ENCODE peak calls at places on chromosomes 2 and 18, in ten cellular contexts. T is GM12865, U is HFF-Myc, W is GM10248, G is lower lobe of right lung, N is osteoblast, D is glutamatergic neuron, S is choroid plexus epithelial cell, X is GM20000, P is epithelial cell of esophagus. J is an unnamed sample.

GRCh38 chr18:8515142-8515865 is 93.9 kb upstream of the RAB12 start:
- DNase-seq in T (no peak), U (no peak), W (no peak), G (no peak), N (no peak), D (no peak), S (no peak), X (no peak), P (no peak), J (no peak)

GRCh38 chr2:221407765-221408164 is 164.3 kb downstream of the EPHA4 start:
- DNase-seq in T (no peak), U (no peak), W (no peak), G (no peak), N (no peak), D (no peak), S (no peak), X (no peak), P (no peak), J (no peak)

GRCh38 chr18:55013685-55014084 is 54.4 kb upstream of the CCDC68 start:
- DNase-seq in T (no peak), U (no peak), W (no peak), G (no peak), N (no peak), D (no peak), S (no peak), X (no peak), P (no peak), J (no peak)

GRCh38 chr2:76678358-76679024 is 843.7 kb downstream of the LRRTM4 start:
- DNase-seq in T (no peak), U (no peak), W (no peak), G (no peak), N (no peak), D (no peak), S (no peak), X (no peak), P (no peak), J (no peak)

GRCh38 chr2:237128026-237128703 is 42.5 kb downstream of the COPS8 start:
- DNase-seq in T (no peak), U (peak), W (no peak), G (peak), N (peak), D (no peak), S (peak), X (no peak), P (peak), J (peak)

GRCh38 chr2:160891353-160891740 is 268.9 kb upstream of the TANK start:
- DNase-seq in T (no peak), U (no peak), W (no peak), G (no peak), N (no peak), D (no peak), S (no peak), X (no peak), P (no peak), J (no peak)

GRCh38 chr2:4869154-4869553 is 823.0 kb upstream of the SOX11 start:
- DNase-seq in T (no peak), U (no peak), W (no peak), G (no peak), N (no peak), D (no peak), S (no peak), X (no peak), P (no peak), J (no peak)

GRCh38 chr18:55650363-55650870 is 62.4 kb upstream of the TCF4 start:
- DNase-seq in T (no peak), U (no peak), W (no peak), G (no peak), N (no peak), D (no peak), S (peak), X (no peak), P (peak), J (no peak)

GRCh38 chr2:224910535-224910934 is 131.7 kb downstream of the DOCK10 start:
- DNase-seq in T (no peak), U (no peak), W (no peak), G (no peak), N (no peak), D (no peak), S (peak), X (no peak), P (no peak), J (no peak)

GRCh38 chr2:54945401-54946219 is 104.6 kb downstream of the RTN4 start:
- DNase-seq in T (peak), U (no peak), W (peak), G (no peak), N (peak), D (no peak), S (peak), X (peak), P (peak), J (no peak)

GRCh38 chr18:67463829-67464228 is 52.7 kb downstream of the DSEL start:
- DNase-seq in T (peak), U (no peak), W (no peak), G (no peak), N (no peak), D (no peak), S (peak), X (no peak), P (peak), J (no peak)

GRCh38 chr18:55163550-55163949 is 204.3 kb upstream of the CCDC68 start:
- DNase-seq in T (no peak), U (no peak), W (no peak), G (no peak), N (no peak), D (no peak), S (no peak), X (no peak), P (no peak), J (no peak)

GRCh38 chr2:47223980-47224379 is 68.9 kb upstream of the STPG4 start:
- DNase-seq in T (no peak), U (no peak), W (no peak), G (no peak), N (no peak), D (no peak), S (peak), X (no peak), P (no peak), J (no peak)

GRCh38 chr18:79245517-79246001 is 150.2 kb upstream of the NFATC1 start:
- DNase-seq in T (no peak), U (no peak), W (no peak), G (peak), N (no peak), D (no peak), S (no peak), X (no peak), P (peak), J (no peak)

GRCh38 chr18:49921278-49922037 is 108.1 kb upstream of the ACAA2 start:
- DNase-seq in T (no peak), U (no peak), W (no peak), G (no peak), N (no peak), D (no peak), S (no peak), X (no peak), P (no peak), J (no peak)

GRCh38 chr2:219178377-219179175 is 501 bp downstream of the RETREG2 start:
- DNase-seq in T (peak), U (no peak), W (peak), G (peak), N (peak), D (peak), S (peak), X (peak), P (peak), J (peak)

GRCh38 chr2:69733338-69734039 is 8.4 kb upstream of the ANXA4 start:
- DNase-seq in T (no peak), U (no peak), W (no peak), G (no peak), N (no peak), D (no peak), S (no peak), X (no peak), P (no peak), J (no peak)

GRCh38 chr2:95738301-95738700 is 146.5 kb downstream of the TRIM43 start:
- DNase-seq in T (no peak), U (no peak), W (no peak), G (no peak), N (no peak), D (no peak), S (no peak), X (no peak), P (no peak), J (no peak)

GRCh38 chr2:148966432-148966758 is 72.1 kb upstream of the LYPD6B start:
- DNase-seq in T (no peak), U (no peak), W (no peak), G (no peak), N (no peak), D (no peak), S (no peak), X (no peak), P (no peak), J (no peak)

GRCh38 chr2:89821455-89821945 is 1130.0 kb downstream of the RPIA start:
- DNase-seq in T (no peak), U (no peak), W (no peak), G (no peak), N (no peak), D (no peak), S (no peak), X (no peak), P (no peak), J (no peak)

GRCh38 chr2:69660084-69660483 is 16.5 kb upstream of the AAK1 start:
- DNase-seq in T (no peak), U (no peak), W (no peak), G (no peak), N (no peak), D (no peak), S (no peak), X (no peak), P (no peak), J (no peak)

GRCh38 chr2:241312082-241312481 is 3.4 kb downstream of the HDLBP start:
- DNase-seq in T (no peak), U (no peak), W (no peak), G (no peak), N (no peak), D (no peak), S (peak), X (no peak), P (peak), J (no peak)

GRCh38 chr2:241315879-241316700 is at the start of gene SEPTIN2:
- DNase-seq in T (no peak), U (no peak), W (no peak), G (peak), N (no peak), D (peak), S (peak), X (no peak), P (no peak), J (peak)

GRCh38 chr2:241315183-241315878 is at the start of gene HDLBP:
- DNase-seq in T (peak), U (peak), W (peak), G (peak), N (peak), D (peak), S (peak), X (peak), P (peak), J (peak)

GRCh38 chr2:241314933-241315182 is 614 bp downstream of the HDLBP start:
- DNase-seq in T (no peak), U (no peak), W (no peak), G (no peak), N (no peak), D (no peak), S (no peak), X (no peak), P (no peak), J (no peak)

GRCh38 chr2:241314181-241314932 is 1.1 kb downstream of the HDLBP start:
- DNase-seq in T (no peak), U (no peak), W (no peak), G (no peak), N (peak), D (no peak), S (peak), X (no peak), P (peak), J (no peak)
- TF ChIP-seq CTCF in T (no peak), U (no peak), W (no peak), G (no peak), N (no peak), D (no peak), S (no peak), X (no peak), P (no peak), J (no peak)

DNA sequence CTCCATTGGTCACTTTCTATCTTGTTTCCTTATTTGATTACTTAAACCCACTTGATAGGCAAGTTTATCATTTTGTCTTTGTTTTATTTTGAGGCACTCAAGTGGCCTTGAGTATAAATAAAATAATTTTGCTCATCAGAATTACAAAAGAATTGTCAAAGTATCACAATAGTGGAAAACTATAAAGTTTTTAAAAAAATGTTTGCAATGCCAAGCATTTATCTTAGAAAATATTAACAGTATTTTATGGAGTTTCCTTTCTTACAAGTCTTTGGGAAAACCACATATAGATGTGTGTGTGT is 14.7 kb downstream of the PMS1 start:
- DNase-seq in T (no peak), U (no peak), W (no peak), G (no peak), N (no peak), D (no peak), S (no peak), X (no peak), P (no peak), J (no peak)
- TF ChIP-seq CTCF in T (no peak), U (no peak), W (no peak), G (no peak), N (no peak), D (no peak), S (no peak), X (no peak), P (no peak), J (no peak)

GRCh38 chr2:203310688-203311087 is 17.5 kb upstream of the ABI2 start:
- DNase-seq in T (no peak), U (no peak), W (no peak), G (no peak), N (no peak), D (no peak), S (no peak), X (no peak), P (no peak), J (no peak)
- TF ChIP-seq CTCF in T (no peak), U (no peak), W (no peak), G (no peak), N (no peak), D (no peak), S (no peak), X (no peak), P (no peak), J (no peak)

DNA sequence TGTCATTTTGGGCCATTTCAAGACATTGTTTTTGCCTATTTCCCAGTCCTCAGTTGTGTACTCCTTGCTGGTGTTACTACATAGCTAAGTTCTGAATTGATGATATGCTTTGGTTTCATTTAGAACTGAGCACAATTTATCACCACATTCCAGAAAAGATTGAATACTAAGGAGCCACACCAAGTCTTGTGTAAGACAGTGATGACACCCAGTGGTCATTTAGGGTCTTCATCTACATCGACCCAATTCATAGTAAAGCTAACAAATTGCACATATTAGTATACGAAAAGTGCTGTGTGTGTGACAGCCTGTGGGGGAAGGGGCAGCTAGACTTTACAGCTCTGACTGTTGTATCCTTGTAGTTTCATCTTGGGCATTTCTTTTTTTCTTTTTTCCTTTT is 10.9 kb upstream of the DLX2 start:
- DNase-seq in T (peak), U (no peak), W (peak), G (no peak), N (no peak), D (no peak), S (peak), X (peak), P (no peak), J (no peak)
- TF ChIP-seq CTCF in T (peak), U (peak), W (peak), G (peak), N (peak), D (peak), S (peak), X (no peak), P (no peak), J (no peak)

DNA sequence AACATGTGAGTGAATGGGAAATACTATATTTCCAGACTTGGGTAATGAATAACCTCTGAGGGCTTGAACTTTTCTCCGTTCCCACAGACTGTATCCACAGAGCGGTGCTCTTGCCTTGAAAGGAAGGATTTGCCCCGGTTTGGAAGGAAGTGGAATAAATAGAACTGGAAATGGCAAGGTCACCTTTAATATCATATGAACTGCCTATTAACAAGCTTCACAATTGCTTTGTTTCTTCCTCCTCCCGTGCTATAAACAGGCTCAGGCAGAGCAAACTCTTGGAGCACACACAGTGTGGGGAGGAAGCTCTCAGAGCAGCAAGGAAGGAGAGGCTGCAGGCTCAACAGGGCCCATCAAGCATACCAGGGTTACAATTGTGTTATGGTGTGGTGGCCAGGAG is 28.5 kb upstream of the DARS1 start:
- DNase-seq in T (no peak), U (no peak), W (no peak), G (no peak), N (no peak), D (no peak), S (no peak), X (no peak), P (no peak), J (no peak)
- TF ChIP-seq CTCF in T (no peak), U (no peak), W (no peak), G (no peak), N (no peak), D (no peak), S (no peak), X (no peak), P (no peak), J (no peak)

GRCh38 chr18:12890500-12890899 is 6.5 kb upstream of the PTPN2 start:
- DNase-seq in T (peak), U (no peak), W (no peak), G (no peak), N (peak), D (no peak), S (no peak), X (no peak), P (no peak), J (no peak)
- TF ChIP-seq CTCF in T (peak), U (peak), W (no peak), G (no peak), N (no peak), D (no peak), S (peak), X (no peak), P (peak), J (no peak)

GRCh38 chr18:47595816-47596501 is 334.5 kb downstream of the SMAD2 start:
- DNase-seq in T (peak), U (no peak), W (peak), G (no peak), N (no peak), D (peak), S (no peak), X (peak), P (peak), J (peak)
- TF ChIP-seq CTCF in T (peak), U (peak), W (peak), G (peak), N (peak), D (peak), S (no peak), X (peak), P (no peak), J (peak)

DNA sequence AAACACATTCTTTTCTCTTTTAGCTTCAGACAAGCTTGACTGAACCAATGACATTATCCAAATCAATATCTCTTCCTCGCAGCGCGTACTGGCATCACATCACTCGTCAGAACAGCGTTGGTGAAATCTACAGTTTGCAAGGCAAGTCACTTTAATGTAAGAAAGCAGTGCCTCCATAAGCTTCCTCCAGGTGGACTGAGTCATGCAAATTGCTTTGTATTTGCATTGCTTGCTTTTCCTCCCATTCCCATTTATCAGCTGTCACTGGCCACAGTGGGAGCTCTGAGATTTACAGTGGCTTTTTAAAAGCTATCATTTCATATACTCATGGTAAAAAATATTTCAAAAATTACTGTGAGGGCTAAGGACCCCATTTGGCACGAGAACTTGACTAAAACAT is 189.9 kb downstream of the CD226 start:
- DNase-seq in T (no peak), U (no peak), W (no peak), G (no peak), N (no peak), D (no peak), S (peak), X (no peak), P (peak), J (no peak)
- TF ChIP-seq CTCF in T (no peak), U (no peak), W (no peak), G (no peak), N (no peak), D (no peak), S (no peak), X (no peak), P (no peak), J (no peak)

DNA sequence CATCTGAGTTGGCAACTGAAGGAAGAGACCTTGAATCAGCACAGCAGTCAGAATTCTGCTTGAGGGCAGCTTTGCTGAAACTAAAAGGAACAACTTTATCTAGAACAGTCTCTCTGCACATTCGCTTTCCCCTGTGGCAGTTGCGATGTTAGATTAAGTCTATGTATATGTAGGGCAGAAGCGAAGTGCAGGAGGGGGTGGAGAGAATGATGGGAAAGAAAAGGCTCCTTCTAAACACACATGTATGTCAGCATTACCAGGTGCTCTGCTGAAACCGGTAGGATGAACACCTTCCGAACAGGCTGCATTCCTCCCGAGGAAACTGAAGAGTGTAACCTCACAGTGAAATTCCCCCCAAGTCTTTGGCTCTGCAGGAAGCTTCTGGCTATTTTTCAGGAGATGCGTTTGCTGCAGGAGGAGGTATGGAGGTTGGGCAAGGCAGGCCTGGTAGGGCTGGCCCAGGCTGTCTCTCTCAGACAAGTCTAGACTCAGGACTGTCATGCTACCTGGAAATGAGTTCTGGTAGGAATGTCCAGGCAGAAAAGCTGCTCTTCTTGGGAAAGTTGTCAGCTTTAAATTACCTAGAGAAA is 70.0 kb upstream of the ATL2 start:
- DNase-seq in T (no peak), U (no peak), W (no peak), G (no peak), N (no peak), D (no peak), S (no peak), X (no peak), P (peak), J (no peak)
- TF ChIP-seq CTCF in T (no peak), U (no peak), W (no peak), G (no peak), N (no peak), D (no peak), S (no peak), X (no peak), P (no peak), J (no peak)

GRCh38 chr18:74290831-74291770 is 662 bp downstream of the CYB5A start:
- DNase-seq in T (peak), U (no peak), W (peak), G (peak), N (no peak), D (no peak), S (no peak), X (no peak), P (peak), J (no peak)
- TF ChIP-seq CTCF in T (no peak), U (no peak), W (no peak), G (peak), N (no peak), D (no peak), S (peak), X (no peak), P (peak), J (no peak)